ENCODE peak calls at places on chromosomes 11 and 22, in six cellular contexts. One of them, this sample, is unnamed.

GRCh38 chr22:36056980-36057379 is 28.4 kb upstream of the RBFOX2 start:
- DNase-seq in mesothelial cell of epicardium: no peak
- DNase-seq in amygdala: no peak
- DNase-seq in NCI-H2081: no peak
- DNase-seq in activated naive CD4-positive, alpha-beta T cell treated with anti-CD3 and anti-CD28 coated beads for 36 hours: no peak
- DNase-seq in non-pigmented ciliary epithelial cell: no peak
- DNase-seq in this sample: no peak

GRCh38 chr22:41320416-41321240 is 19.3 kb downstream of the ZC3H7B start:
- DNase-seq in mesothelial cell of epicardium: no peak
- DNase-seq in amygdala: no peak
- DNase-seq in NCI-H2081: no peak
- DNase-seq in activated naive CD4-positive, alpha-beta T cell treated with anti-CD3 and anti-CD28 coated beads for 36 hours: no peak
- DNase-seq in non-pigmented ciliary epithelial cell: no peak
- DNase-seq in this sample: no peak

GRCh38 chr11:5618807-5619206 is 6.0 kb upstream of the TRIM34 start:
- DNase-seq in mesothelial cell of epicardium: no peak
- DNase-seq in amygdala: no peak
- DNase-seq in NCI-H2081: no peak
- DNase-seq in activated naive CD4-positive, alpha-beta T cell treated with anti-CD3 and anti-CD28 coated beads for 36 hours: no peak
- DNase-seq in non-pigmented ciliary epithelial cell: peak
- DNase-seq in this sample: no peak

GRCh38 chr11:117097567-117098268 is 510 bp downstream of the SIK3 start:
- DNase-seq in mesothelial cell of epicardium: peak
- DNase-seq in amygdala: no peak
- DNase-seq in NCI-H2081: peak
- DNase-seq in activated naive CD4-positive, alpha-beta T cell treated with anti-CD3 and anti-CD28 coated beads for 36 hours: peak
- DNase-seq in non-pigmented ciliary epithelial cell: no peak
- DNase-seq in this sample: no peak

GRCh38 chr11:112352907-112353306 is 92.2 kb upstream of the PLET1 start:
- DNase-seq in mesothelial cell of epicardium: no peak
- DNase-seq in amygdala: no peak
- DNase-seq in NCI-H2081: no peak
- DNase-seq in activated naive CD4-positive, alpha-beta T cell treated with anti-CD3 and anti-CD28 coated beads for 36 hours: no peak
- DNase-seq in non-pigmented ciliary epithelial cell: no peak
- DNase-seq in this sample: no peak

GRCh38 chr11:94455861-94456260 is 37.8 kb downstream of the MRE11 start:
- DNase-seq in mesothelial cell of epicardium: no peak
- DNase-seq in amygdala: no peak
- DNase-seq in NCI-H2081: no peak
- DNase-seq in activated naive CD4-positive, alpha-beta T cell treated with anti-CD3 and anti-CD28 coated beads for 36 hours: no peak
- DNase-seq in non-pigmented ciliary epithelial cell: no peak
- DNase-seq in this sample: no peak

GRCh38 chr11:11137339-11137738 is 215.7 kb downstream of the CSNK2A3 start:
- DNase-seq in mesothelial cell of epicardium: no peak
- DNase-seq in amygdala: no peak
- DNase-seq in NCI-H2081: no peak
- DNase-seq in activated naive CD4-positive, alpha-beta T cell treated with anti-CD3 and anti-CD28 coated beads for 36 hours: no peak
- DNase-seq in non-pigmented ciliary epithelial cell: no peak
- DNase-seq in this sample: no peak

GRCh38 chr11:70526116-70527045 is 128.1 kb downstream of the CTTN start:
- DNase-seq in mesothelial cell of epicardium: no peak
- DNase-seq in amygdala: no peak
- DNase-seq in NCI-H2081: no peak
- DNase-seq in activated naive CD4-positive, alpha-beta T cell treated with anti-CD3 and anti-CD28 coated beads for 36 hours: no peak
- DNase-seq in non-pigmented ciliary epithelial cell: no peak
- DNase-seq in this sample: no peak

GRCh38 chr11:66328307-66329144 is 7.7 kb downstream of the RIN1 start:
- DNase-seq in mesothelial cell of epicardium: peak
- DNase-seq in amygdala: no peak
- DNase-seq in NCI-H2081: peak
- DNase-seq in activated naive CD4-positive, alpha-beta T cell treated with anti-CD3 and anti-CD28 coated beads for 36 hours: peak
- DNase-seq in non-pigmented ciliary epithelial cell: no peak
- DNase-seq in this sample: peak

GRCh38 chr22:37896181-37896592 is 9.9 kb upstream of the MICALL1 start:
- DNase-seq in mesothelial cell of epicardium: no peak
- DNase-seq in amygdala: no peak
- DNase-seq in NCI-H2081: no peak
- DNase-seq in activated naive CD4-positive, alpha-beta T cell treated with anti-CD3 and anti-CD28 coated beads for 36 hours: peak
- DNase-seq in non-pigmented ciliary epithelial cell: no peak
- DNase-seq in this sample: peak

GRCh38 chr11:11980841-11981308 is 27.6 kb downstream of the DKK3 start:
- DNase-seq in mesothelial cell of epicardium: no peak
- DNase-seq in amygdala: no peak
- DNase-seq in NCI-H2081: no peak
- DNase-seq in activated naive CD4-positive, alpha-beta T cell treated with anti-CD3 and anti-CD28 coated beads for 36 hours: no peak
- DNase-seq in non-pigmented ciliary epithelial cell: no peak
- DNase-seq in this sample: no peak

GRCh38 chr11:46537851-46538295 is 56.0 kb downstream of the AMBRA1 start:
- DNase-seq in mesothelial cell of epicardium: peak
- DNase-seq in amygdala: no peak
- DNase-seq in NCI-H2081: peak
- DNase-seq in activated naive CD4-positive, alpha-beta T cell treated with anti-CD3 and anti-CD28 coated beads for 36 hours: peak
- DNase-seq in non-pigmented ciliary epithelial cell: no peak
- DNase-seq in this sample: peak

GRCh38 chr11:59822989-59823566 is 12.5 kb upstream of the MRPL16 start:
- DNase-seq in mesothelial cell of epicardium: no peak
- DNase-seq in amygdala: no peak
- DNase-seq in NCI-H2081: peak
- DNase-seq in activated naive CD4-positive, alpha-beta T cell treated with anti-CD3 and anti-CD28 coated beads for 36 hours: peak
- DNase-seq in non-pigmented ciliary epithelial cell: no peak
- DNase-seq in this sample: no peak

GRCh38 chr22:44453441-44454112 is 44.5 kb downstream of the RTL6 start:
- DNase-seq in mesothelial cell of epicardium: no peak
- DNase-seq in amygdala: no peak
- DNase-seq in NCI-H2081: no peak
- DNase-seq in activated naive CD4-positive, alpha-beta T cell treated with anti-CD3 and anti-CD28 coated beads for 36 hours: no peak
- DNase-seq in non-pigmented ciliary epithelial cell: no peak
- DNase-seq in this sample: no peak

GRCh38 chr11:11163256-11163655 is 189.8 kb downstream of the CSNK2A3 start:
- DNase-seq in mesothelial cell of epicardium: no peak
- DNase-seq in amygdala: no peak
- DNase-seq in NCI-H2081: no peak
- DNase-seq in activated naive CD4-positive, alpha-beta T cell treated with anti-CD3 and anti-CD28 coated beads for 36 hours: no peak
- DNase-seq in non-pigmented ciliary epithelial cell: no peak
- DNase-seq in this sample: no peak

GRCh38 chr11:78940500-78941225 is 366.0 kb upstream of the NARS2 start:
- DNase-seq in mesothelial cell of epicardium: no peak
- DNase-seq in amygdala: no peak
- DNase-seq in NCI-H2081: no peak
- DNase-seq in activated naive CD4-positive, alpha-beta T cell treated with anti-CD3 and anti-CD28 coated beads for 36 hours: no peak
- DNase-seq in non-pigmented ciliary epithelial cell: no peak
- DNase-seq in this sample: no peak

GRCh38 chr11:70948855-70949551 is 303.4 kb downstream of the SHANK2 start:
- DNase-seq in mesothelial cell of epicardium: no peak
- DNase-seq in amygdala: no peak
- DNase-seq in NCI-H2081: peak
- DNase-seq in activated naive CD4-positive, alpha-beta T cell treated with anti-CD3 and anti-CD28 coated beads for 36 hours: no peak
- DNase-seq in non-pigmented ciliary epithelial cell: no peak
- DNase-seq in this sample: no peak

GRCh38 chr11:63897459-63898156 is 19.4 kb downstream of the RCOR2 start:
- DNase-seq in mesothelial cell of epicardium: no peak
- DNase-seq in amygdala: no peak
- DNase-seq in NCI-H2081: no peak
- DNase-seq in activated naive CD4-positive, alpha-beta T cell treated with anti-CD3 and anti-CD28 coated beads for 36 hours: no peak
- DNase-seq in non-pigmented ciliary epithelial cell: no peak
- DNase-seq in this sample: no peak

GRCh38 chr11:112555491-112556364 is 295.1 kb upstream of the PLET1 start:
- DNase-seq in mesothelial cell of epicardium: peak
- DNase-seq in amygdala: no peak
- DNase-seq in NCI-H2081: peak
- DNase-seq in activated naive CD4-positive, alpha-beta T cell treated with anti-CD3 and anti-CD28 coated beads for 36 hours: peak
- DNase-seq in non-pigmented ciliary epithelial cell: no peak
- DNase-seq in this sample: no peak

GRCh38 chr22:21446128-21446826 is 20.9 kb upstream of the TMEM191C start:
- DNase-seq in mesothelial cell of epicardium: no peak
- DNase-seq in amygdala: no peak
- DNase-seq in NCI-H2081: no peak
- DNase-seq in activated naive CD4-positive, alpha-beta T cell treated with anti-CD3 and anti-CD28 coated beads for 36 hours: no peak
- DNase-seq in non-pigmented ciliary epithelial cell: no peak
- DNase-seq in this sample: no peak

GRCh38 chr22:50211147-50211546 is 10.3 kb downstream of the SELENOO start:
- DNase-seq in mesothelial cell of epicardium: no peak
- DNase-seq in amygdala: no peak
- DNase-seq in NCI-H2081: no peak
- DNase-seq in activated naive CD4-positive, alpha-beta T cell treated with anti-CD3 and anti-CD28 coated beads for 36 hours: no peak
- DNase-seq in non-pigmented ciliary epithelial cell: no peak
- DNase-seq in this sample: no peak

GRCh38 chr11:17696741-17697140 is 22.6 kb upstream of the MYOD1 start:
- DNase-seq in mesothelial cell of epicardium: no peak
- DNase-seq in amygdala: no peak
- DNase-seq in NCI-H2081: no peak
- DNase-seq in activated naive CD4-positive, alpha-beta T cell treated with anti-CD3 and anti-CD28 coated beads for 36 hours: no peak
- DNase-seq in non-pigmented ciliary epithelial cell: no peak
- DNase-seq in this sample: no peak

GRCh38 chr11:69575296-69576068 is 65.5 kb upstream of the CCND1 start:
- DNase-seq in mesothelial cell of epicardium: no peak
- DNase-seq in amygdala: no peak
- DNase-seq in NCI-H2081: no peak
- DNase-seq in activated naive CD4-positive, alpha-beta T cell treated with anti-CD3 and anti-CD28 coated beads for 36 hours: no peak
- DNase-seq in non-pigmented ciliary epithelial cell: no peak
- DNase-seq in this sample: no peak

GRCh38 chr22:36461665-36462474 is 19.6 kb downstream of the TXN2 start:
- DNase-seq in mesothelial cell of epicardium: peak
- DNase-seq in amygdala: no peak
- DNase-seq in NCI-H2081: no peak
- DNase-seq in activated naive CD4-positive, alpha-beta T cell treated with anti-CD3 and anti-CD28 coated beads for 36 hours: no peak
- DNase-seq in non-pigmented ciliary epithelial cell: no peak
- DNase-seq in this sample: no peak

GRCh38 chr11:126403658-126404057 is 48.2 kb downstream of the ST3GAL4 start:
- DNase-seq in mesothelial cell of epicardium: no peak
- DNase-seq in amygdala: no peak
- DNase-seq in NCI-H2081: no peak
- DNase-seq in activated naive CD4-positive, alpha-beta T cell treated with anti-CD3 and anti-CD28 coated beads for 36 hours: no peak
- DNase-seq in non-pigmented ciliary epithelial cell: no peak
- DNase-seq in this sample: peak

GRCh38 chr11:67311051-67311555 is 7.8 kb downstream of the SSH3 start:
- DNase-seq in mesothelial cell of epicardium: no peak
- DNase-seq in amygdala: no peak
- DNase-seq in NCI-H2081: no peak
- DNase-seq in activated naive CD4-positive, alpha-beta T cell treated with anti-CD3 and anti-CD28 coated beads for 36 hours: no peak
- DNase-seq in non-pigmented ciliary epithelial cell: no peak
- DNase-seq in this sample: no peak

GRCh38 chr11:104060820-104061219 is 24.4 kb downstream of the DDI1 start:
- DNase-seq in mesothelial cell of epicardium: no peak
- DNase-seq in amygdala: no peak
- DNase-seq in NCI-H2081: no peak
- DNase-seq in activated naive CD4-positive, alpha-beta T cell treated with anti-CD3 and anti-CD28 coated beads for 36 hours: no peak
- DNase-seq in non-pigmented ciliary epithelial cell: no peak
- DNase-seq in this sample: no peak

GRCh38 chr11:69935941-69936505 is 116.8 kb upstream of the FGF3 start:
- DNase-seq in mesothelial cell of epicardium: no peak
- DNase-seq in amygdala: no peak
- DNase-seq in NCI-H2081: no peak
- DNase-seq in activated naive CD4-positive, alpha-beta T cell treated with anti-CD3 and anti-CD28 coated beads for 36 hours: no peak
- DNase-seq in non-pigmented ciliary epithelial cell: no peak
- DNase-seq in this sample: no peak

GRCh38 chr22:27668828-27669797 is 132.4 kb downstream of the MN1 start:
- DNase-seq in mesothelial cell of epicardium: no peak
- DNase-seq in amygdala: no peak
- DNase-seq in NCI-H2081: no peak
- DNase-seq in activated naive CD4-positive, alpha-beta T cell treated with anti-CD3 and anti-CD28 coated beads for 36 hours: no peak
- DNase-seq in non-pigmented ciliary epithelial cell: no peak
- DNase-seq in this sample: no peak